ENCODE peak calls at places on chromosomes 2 and 18, in eight cellular contexts. G is transverse colon, Q is thyroid gland, C is uterus, U is OCI-LY7, Z is IMR-90, Y is neuronal stem cell, E is GM23248. I is an unnamed sample. For H3K4me1, the result is how much of the 10 kb centered on the place peaks cover.

GRCh38 chr18:28469946-28470345 is 293.0 kb upstream of the CDH2 start:
- DNase-seq in G (no peak), Q (no peak), C (no peak), U (no peak), Z (no peak), Y (no peak), E (peak), I (no peak)

GRCh38 chr2:38033651-38034050 is 42.3 kb downstream of the CYP1B1 start:
- DNase-seq in G (no peak), Q (no peak), C (no peak), U (no peak), Z (no peak), Y (no peak), E (no peak), I (no peak)

GRCh38 chr2:215847718-215848117 is 165.6 kb downstream of the MREG start:
- DNase-seq in G (no peak), Q (no peak), C (no peak), U (no peak), Z (peak), Y (no peak), E (no peak), I (no peak)

GRCh38 chr2:68961380-68961779 is 8.7 kb upstream of the GKN2 start:
- DNase-seq in G (no peak), Q (no peak), C (no peak), U (no peak), Z (no peak), Y (no peak), E (no peak), I (no peak)

GRCh38 chr2:202185816-202186221 is 52.6 kb downstream of the SUMO1 start:
- DNase-seq in G (no peak), Q (no peak), C (no peak), U (no peak), Z (peak), Y (no peak), E (peak), I (no peak)

GRCh38 chr18:21740474-21740723 is 193 bp upstream of the MIB1 start:
- DNase-seq in G (peak), Q (peak), C (peak), U (peak), Z (peak), Y (no peak), E (peak), I (no peak)

GRCh38 chr2:32128636-32129035 is 37.0 kb upstream of the SLC30A6 start:
- DNase-seq in G (no peak), Q (no peak), C (no peak), U (no peak), Z (no peak), Y (no peak), E (no peak), I (no peak)

GRCh38 chr2:100563407-100564247 is 834 bp downstream of the PDCL3 start:
- DNase-seq in G (no peak), Q (no peak), C (no peak), U (no peak), Z (no peak), Y (peak), E (peak), I (no peak)

GRCh38 chr2:15765211-15765610 is 173.5 kb downstream of the DDX1 start:
- DNase-seq in G (no peak), Q (no peak), C (no peak), U (no peak), Z (no peak), Y (no peak), E (no peak), I (no peak)

GRCh38 chr2:148702475-148702874 is 57.9 kb downstream of the EPC2 start:
- DNase-seq in G (no peak), Q (no peak), C (no peak), U (no peak), Z (no peak), Y (no peak), E (peak), I (no peak)

GRCh38 chr2:174779361-174779928 is 15.2 kb upstream of the CHRNA1 start:
- DNase-seq in G (no peak), Q (no peak), C (no peak), U (no peak), Z (peak), Y (no peak), E (peak), I (no peak)

GRCh38 chr2:215693269-215693998 is 257.6 kb upstream of the FN1 start:
- DNase-seq in G (no peak), Q (peak), C (peak), U (no peak), Z (peak), Y (no peak), E (peak), I (no peak)

GRCh38 chr2:150872919-150873772 is 385.7 kb upstream of the RND3 start:
- DNase-seq in G (no peak), Q (no peak), C (no peak), U (no peak), Z (peak), Y (no peak), E (no peak), I (no peak)

GRCh38 chr2:150410809-150411208 is 76.7 kb downstream of the RND3 start:
- DNase-seq in G (no peak), Q (peak), C (no peak), U (no peak), Z (peak), Y (peak), E (peak), I (no peak)

GRCh38 chr2:229282758-229283546 is 11.9 kb upstream of the PID1 start:
- DNase-seq in G (peak), Q (peak), C (peak), U (no peak), Z (peak), Y (no peak), E (peak), I (no peak)

GRCh38 chr2:75570948-75571729 is 10.4 kb upstream of the EVA1A start:
- DNase-seq in G (no peak), Q (peak), C (no peak), U (no peak), Z (peak), Y (no peak), E (peak), I (no peak)

GRCh38 chr18:79434611-79435010 is 38.9 kb downstream of the NFATC1 start:
- DNase-seq in G (no peak), Q (no peak), C (no peak), U (no peak), Z (no peak), Y (no peak), E (no peak), I (no peak)

GRCh38 chr2:55899881-55900280 is 23.7 kb downstream of the EFEMP1 start:
- DNase-seq in G (no peak), Q (no peak), C (no peak), U (no peak), Z (peak), Y (no peak), E (peak), I (no peak)

GRCh38 chr18:28650860-28651259 is 473.9 kb upstream of the CDH2 start:
- DNase-seq in G (no peak), Q (no peak), C (no peak), U (no peak), Z (no peak), Y (no peak), E (no peak), I (no peak)

GRCh38 chr2:109322646-109323045 is 193.6 kb downstream of the SH3RF3 start:
- DNase-seq in G (no peak), Q (no peak), C (no peak), U (no peak), Z (no peak), Y (no peak), E (no peak), I (no peak)
- H3K27ac ChIP-seq in G (peak), Q (peak), C (peak), U (no peak), Z (peak), Y (no peak), E (peak), I (peak)

DNA sequence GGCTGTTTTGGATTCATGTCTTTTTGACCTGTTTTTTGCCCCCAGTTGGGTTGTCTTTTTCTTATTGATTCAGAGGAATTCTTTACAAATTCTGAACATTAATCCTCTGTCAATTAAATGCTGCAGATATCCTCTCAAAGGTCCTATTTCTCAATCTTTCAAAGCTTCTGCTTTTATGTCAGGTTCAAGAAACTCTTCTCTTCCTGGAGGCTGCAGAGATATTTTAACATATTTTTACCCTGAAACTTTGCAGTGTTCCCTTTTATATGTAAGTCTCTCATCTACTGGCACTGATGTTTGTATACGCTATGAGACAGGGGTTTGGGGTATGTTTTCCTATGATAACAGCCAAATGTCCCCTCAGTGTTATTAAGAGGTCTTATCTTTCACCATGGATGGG is 159.4 kb downstream of the HDAC4 start:
- DNase-seq in G (no peak), Q (no peak), C (no peak), U (no peak), Z (no peak), Y (no peak), E (no peak), I (no peak)
- H3K4me1 ChIP-seq in G (half or more), Q (under half), C (under half), U (under half), Z (under half), Y (under half), E (under half), I (under half)

GRCh38 chr18:48783616-48784520 is 166.9 kb downstream of the SMAD7 start:
- DNase-seq in G (no peak), Q (no peak), C (no peak), U (no peak), Z (no peak), Y (no peak), E (no peak), I (no peak)

GRCh38 chr18:48784654-48785053 is 166.1 kb downstream of the SMAD7 start:
- DNase-seq in G (no peak), Q (no peak), C (no peak), U (no peak), Z (no peak), Y (no peak), E (no peak), I (no peak)

GRCh38 chr18:48786621-48787522 is 163.9 kb downstream of the SMAD7 start:
- DNase-seq in G (no peak), Q (no peak), C (no peak), U (no peak), Z (no peak), Y (no peak), E (no peak), I (no peak)

GRCh38 chr18:48785686-48786470 is 164.9 kb downstream of the SMAD7 start:
- DNase-seq in G (no peak), Q (no peak), C (no peak), U (no peak), Z (no peak), Y (no peak), E (no peak), I (no peak)

DNA sequence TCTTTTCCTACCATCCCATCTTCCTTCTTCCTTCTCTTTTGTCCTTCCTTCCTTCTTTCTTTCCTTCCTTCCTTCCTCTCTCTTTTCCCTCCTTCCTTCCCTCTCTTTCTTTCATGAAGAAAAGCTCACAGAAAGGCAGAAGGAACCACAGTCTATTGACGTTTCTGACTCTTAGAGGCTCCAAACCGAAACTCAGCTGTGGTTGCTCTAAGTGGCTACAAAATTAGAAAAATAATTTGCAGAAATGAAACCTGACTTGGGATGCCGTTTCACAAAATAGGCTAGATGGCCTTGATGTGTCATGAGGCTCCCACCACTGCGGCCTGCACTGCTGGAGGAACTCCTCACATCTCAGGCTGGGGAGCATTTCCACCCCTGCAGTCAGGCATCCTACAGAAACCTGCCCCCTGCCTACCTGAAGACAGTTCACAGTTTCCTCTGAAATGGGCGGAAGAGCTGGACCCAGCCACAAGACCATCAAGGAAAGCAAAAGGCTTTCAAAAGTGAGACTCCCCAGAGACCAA is 165.6 kb downstream of the SMAD7 start:
- DNase-seq in G (peak), Q (no peak), C (no peak), U (peak), Z (no peak), Y (no peak), E (no peak), I (no peak)
- H3K27ac ChIP-seq in G (no peak), Q (no peak), C (no peak), U (peak), Z (no peak), Y (no peak), E (no peak), I (peak)

DNA sequence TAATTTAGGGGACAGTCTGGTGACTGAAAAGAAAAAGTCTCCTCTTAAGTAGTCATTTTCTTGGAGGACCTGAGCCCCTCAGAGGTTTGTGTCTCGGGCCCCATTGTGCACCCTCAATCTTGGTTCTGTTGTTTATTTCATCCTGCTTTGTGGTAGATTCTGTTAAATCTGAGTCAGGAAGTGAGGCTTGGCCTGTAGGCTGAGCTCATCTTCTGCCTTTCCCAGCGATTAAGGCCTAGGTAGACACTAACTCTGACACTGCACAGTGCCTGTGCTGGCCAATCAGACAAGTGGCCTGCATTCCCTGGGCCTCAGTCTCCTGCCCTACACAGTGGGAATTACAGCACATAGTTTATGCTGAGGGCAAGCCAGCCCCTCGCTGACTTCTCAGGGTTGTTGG is 80.2 kb downstream of the CTIF start:
- DNase-seq in G (no peak), Q (no peak), C (no peak), U (no peak), Z (peak), Y (no peak), E (no peak), I (no peak)
- H3K4me1 ChIP-seq in G (under half), Q (under half), C (under half), U (under half), Z (under half), Y (under half), E (under half), I (under half)

DNA sequence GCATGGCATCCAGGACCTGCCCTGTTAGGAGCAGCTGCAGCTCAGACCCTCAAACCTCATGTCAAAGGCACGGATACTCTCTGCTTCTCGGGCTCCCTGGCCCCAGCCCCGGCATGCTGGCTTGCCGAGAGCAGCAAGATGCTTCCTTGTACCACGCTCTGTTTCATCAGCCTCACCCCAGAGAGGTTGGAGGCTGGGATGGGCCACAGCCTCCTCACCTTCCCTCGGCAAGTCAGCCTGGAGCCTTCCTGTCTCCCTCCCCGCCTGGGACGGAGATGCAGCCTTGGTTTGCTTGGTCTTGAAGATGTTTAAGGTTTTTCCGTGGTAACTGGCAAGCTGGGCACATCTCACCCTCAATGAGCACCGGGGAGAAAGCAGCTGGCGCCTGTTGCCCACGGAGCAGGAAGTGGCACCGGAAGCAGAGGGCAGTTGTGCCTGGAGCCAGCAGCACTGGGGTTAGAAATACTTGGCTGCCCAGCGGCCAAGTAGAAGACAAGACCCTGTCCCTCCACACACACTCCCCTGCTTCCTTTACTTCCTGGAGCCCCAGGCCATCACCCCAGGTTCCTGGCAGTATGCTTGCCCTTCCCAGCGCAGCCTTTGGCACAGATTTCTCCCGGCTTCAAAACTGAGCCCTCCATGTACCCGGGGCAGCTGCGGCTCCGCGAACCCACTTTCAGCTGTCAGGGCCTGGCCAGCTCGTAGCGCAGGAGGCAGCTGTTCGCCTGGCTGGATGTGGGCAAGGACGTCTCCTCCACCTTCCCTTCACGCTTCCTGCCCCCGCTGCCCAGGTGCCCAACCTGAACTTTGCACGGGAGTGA is 17.4 kb downstream of the FBLN7 start:
- DNase-seq in G (no peak), Q (no peak), C (no peak), U (peak), Z (no peak), Y (no peak), E (no peak), I (no peak)
- H3K27ac ChIP-seq in G (no peak), Q (no peak), C (no peak), U (no peak), Z (no peak), Y (peak), E (no peak), I (no peak)

GRCh38 chr2:171547256-171547655 is 25.0 kb downstream of the CYBRD1 start:
- DNase-seq in G (no peak), Q (no peak), C (no peak), U (no peak), Z (no peak), Y (no peak), E (no peak), I (no peak)
- H3K4me1 ChIP-seq in G (under half), Q (under half), C (under half), U (under half), Z (under half), Y (under half), E (under half), I (under half)

I was measured in thoracic aorta.